ENCODE peak calls at places on chromosomes 11 and 22, in six cellular contexts. S is stimulated activated CD8-positive, alpha-beta memory T cell treated with anti-CD3 and anti-CD28 coated beads, Interleukin-12 subunit alpha, Interleukin-12 subunit beta, amount 100 ng/mL, for 4 hours; I is activated CD4-positive, CD25-positive, alpha-beta regulatory T cell; R is breast epithelium; U is cardiac septum; C is transverse colon. X is an unnamed sample.

GRCh38 chr11:110962907-110963306 is 250.7 kb upstream of the ARHGAP20 start:
- DNase-seq in I (no peak), R (no peak), S (no peak), U (no peak), C (no peak), X (no peak)

GRCh38 chr11:83663446-83663845 is 377.3 kb upstream of the CCDC90B start:
- DNase-seq in I (no peak), U (no peak), S (no peak), C (no peak), R (no peak), X (no peak)

GRCh38 chr11:111200010-111200534 is 45.5 kb upstream of the POU2AF2 start:
- DNase-seq in C (no peak), I (no peak), S (no peak), U (no peak), R (no peak), X (no peak)

GRCh38 chr11:34075178-34075820 is 23.8 kb downstream of the CAPRIN1 start:
- DNase-seq in U (no peak), S (no peak), C (no peak), R (no peak), I (no peak), X (no peak)

GRCh38 chr11:126561327-126561893 is 205.9 kb downstream of the ST3GAL4 start:
- DNase-seq in R (no peak), C (no peak), S (no peak), U (no peak), I (no peak), X (no peak)

GRCh38 chr11:78645226-78646202 is 70.8 kb upstream of the NARS2 start:
- DNase-seq in I (peak), R (peak), U (no peak), C (peak), S (peak), X (no peak)

GRCh38 chr11:3644817-3645235 is at the start of gene ART1:
- DNase-seq in I (no peak), S (no peak), U (no peak), C (no peak), R (no peak), X (no peak)

GRCh38 chr11:114229062-114229450 is 67.1 kb upstream of the NNMT start:
- DNase-seq in R (no peak), C (no peak), I (no peak), U (no peak), S (no peak), X (no peak)

GRCh38 chr22:44172370-44173108 is 8.2 kb upstream of the PARVG start:
- DNase-seq in R (no peak), I (no peak), C (peak), S (no peak), U (peak), X (no peak)

GRCh38 chr11:2931416-2931746 is 2.2 kb upstream of the PHLDA2 start:
- DNase-seq in I (no peak), R (peak), C (no peak), U (no peak), S (no peak), X (no peak)

GRCh38 chr11:46673713-46674462 is 26.5 kb downstream of the ARHGAP1 start:
- DNase-seq in S (no peak), R (no peak), C (no peak), U (peak), I (no peak), X (no peak)

GRCh38 chr11:67357831-67358555 is 4.6 kb upstream of the POLD4 start:
- DNase-seq in U (no peak), R (no peak), S (no peak), C (no peak), I (no peak), X (no peak)

GRCh38 chr11:34277166-34277565 is 80.6 kb downstream of the ABTB2 start:
- DNase-seq in I (no peak), R (no peak), C (no peak), U (no peak), S (no peak), X (no peak)

GRCh38 chr11:126147268-126148111 is 64.0 kb downstream of the RPUSD4 start:
- DNase-seq in S (no peak), C (no peak), I (no peak), R (no peak), U (no peak), X (no peak)

GRCh38 chr11:95536049-95536448 is 253.5 kb downstream of the FAM76B start:
- DNase-seq in R (no peak), U (no peak), C (no peak), S (no peak), I (no peak), X (no peak)

GRCh38 chr22:27207907-27208306 is 550.5 kb downstream of the MIAT start:
- DNase-seq in C (no peak), I (no peak), U (no peak), S (no peak), R (no peak), X (peak)

GRCh38 chr11:113134605-113135004 is 173.4 kb downstream of the NCAM1 start:
- DNase-seq in C (no peak), I (no peak), R (no peak), S (no peak), U (no peak), X (no peak)

GRCh38 chr22:39868741-39869140 is 24.8 kb downstream of the ENTHD1 start:
- DNase-seq in S (no peak), C (no peak), R (no peak), U (no peak), I (no peak), X (no peak)

GRCh38 chr11:117180661-117181585 is 2.4 kb downstream of the SIDT2 start:
- DNase-seq in U (no peak), R (peak), I (peak), C (peak), S (no peak), X (peak)

GRCh38 chr11:129861702-129862107 is 33.7 kb downstream of the NFRKB start:
- DNase-seq in R (peak), U (no peak), C (peak), S (no peak), I (no peak), X (peak)

GRCh38 chr11:35838071-35838470 is 105.8 kb upstream of the LDLRAD3 start:
- DNase-seq in C (no peak), I (no peak), S (no peak), R (no peak), U (no peak), X (no peak)

GRCh38 chr11:84714316-84714780 is 912.8 kb downstream of the DLG2 start:
- DNase-seq in R (no peak), C (peak), U (no peak), S (no peak), I (no peak), X (no peak)

GRCh38 chr22:28111501-28111900 is 192.4 kb upstream of the PITPNB start:
- DNase-seq in C (no peak), R (no peak), S (no peak), U (no peak), I (no peak), X (no peak)

GRCh38 chr22:28582806-28583205 is 96.8 kb downstream of the TTC28 start:
- DNase-seq in U (no peak), C (no peak), R (no peak), I (no peak), S (no peak), X (no peak)

GRCh38 chr22:48496226-48496845 is 1331.3 kb downstream of the BRD1 start:
- DNase-seq in I (no peak), U (no peak), C (no peak), R (peak), S (no peak), X (no peak)

GRCh38 chr11:11395126-11395525 is 42.1 kb upstream of the CSNK2A3 start:
- DNase-seq in R (no peak), I (no peak), S (no peak), C (no peak), U (no peak), X (no peak)

GRCh38 chr11:3866206-3866605 is 10.7 kb downstream of the STIM1 start:
- DNase-seq in I (no peak), S (no peak), R (no peak), C (no peak), U (peak), X (no peak)

GRCh38 chr11:7268727-7269126 is 17.0 kb downstream of the SYT9 start:
- DNase-seq in I (no peak), C (no peak), U (no peak), R (no peak), S (no peak), X (no peak)

GRCh38 chr22:17941501-17942406 is 82.6 kb downstream of the MICAL3 start:
- DNase-seq in S (no peak), U (no peak), C (no peak), I (no peak), R (no peak), X (no peak)

GRCh38 chr11:128157423-128158298 is 429.7 kb downstream of the ETS1 start:
- DNase-seq in U (no peak), R (no peak), S (no peak), I (peak), C (peak), X (no peak)

GRCh38 chr11:113967361-113967760 is 7.5 kb upstream of the HTR3A start:
- DNase-seq in S (no peak), I (no peak), R (no peak), C (no peak), U (no peak), X (no peak)

GRCh38 chr11:72730243-72730642 is 22.0 kb downstream of the ARAP1 start:
- DNase-seq in S (no peak), I (no peak), R (no peak), C (no peak), U (no peak), X (no peak)

GRCh38 chr22:40890881-40891280 is 29.0 kb upstream of the DNAJB7 start:
- DNase-seq in R (no peak), C (no peak), I (no peak), U (no peak), S (no peak), X (no peak)

GRCh38 chr11:114169321-114169749 is 109.8 kb downstream of the ZBTB16 start:
- DNase-seq in I (no peak), S (no peak), U (no peak), C (no peak), R (no peak), X (no peak)

GRCh38 chr11:9660886-9661285 is 3.0 kb upstream of the SWAP70 start:
- DNase-seq in I (no peak), C (no peak), R (no peak), S (no peak), U (no peak), X (no peak)

GRCh38 chr22:39520874-39521857 is 804 bp downstream of the ATF4 start:
- DNase-seq in R (peak), C (peak), I (peak), S (peak), U (peak), X (peak)

GRCh38 chr11:22703040-22703439 is 36.6 kb downstream of the GAS2 start:
- DNase-seq in C (no peak), U (no peak), R (no peak), S (no peak), I (no peak), X (no peak)

X was measured in coronary artery.